ENCODE peak calls at places on chromosomes 1 and 21, in five cellular contexts. S is activated B cell treated with CpG ODN at 0.5 μM for 24 hours, Y is cardiac muscle cell, Z is cardiac fibroblast, M is endothelial cell. L is an unnamed sample.

GRCh38 chr1:205232122-205232820 is 4.5 kb downstream of the TMCC2 start:
- DNase-seq in Y (no peak), Z (no peak), M (no peak), S (no peak), L (no peak)

GRCh38 chr1:67710417-67710816 is 25.4 kb downstream of the GADD45A start:
- DNase-seq in M (no peak), S (no peak), Y (no peak), Z (peak), L (no peak)

GRCh38 chr21:37797403-37797802 is 118.9 kb downstream of the KCNJ6 start:
- DNase-seq in M (no peak), Y (no peak), S (no peak), Z (no peak), L (no peak)

GRCh38 chr1:91830242-91831131 is 55.5 kb downstream of the TGFBR3 start:
- DNase-seq in S (no peak), Y (no peak), M (no peak), Z (peak), L (no peak)

GRCh38 chr1:206925116-206925736 is 3.5 kb upstream of the FCMR start:
- DNase-seq in S (peak), Y (no peak), Z (no peak), M (no peak), L (no peak)

GRCh38 chr1:193111641-193112090 is 6.5 kb upstream of the GLRX2 start:
- DNase-seq in M (no peak), Z (peak), Y (peak), S (no peak), L (no peak)

GRCh38 chr1:157753611-157754010 is 23.3 kb downstream of the FCRL2 start:
- DNase-seq in S (no peak), M (no peak), Y (peak), Z (no peak), L (no peak)

GRCh38 chr1:211577826-211578639 is 928 bp downstream of the SLC30A1 start:
- DNase-seq in Y (peak), Z (peak), M (peak), S (peak), L (peak)

GRCh38 chr1:23704834-23705495 is 13.4 kb downstream of the RPL11 start:
- DNase-seq in S (no peak), Z (no peak), M (no peak), Y (no peak), L (no peak)

GRCh38 chr1:66575739-66576138 is 41.8 kb downstream of the SGIP1 start:
- DNase-seq in Z (peak), Y (no peak), S (no peak), M (no peak), L (peak)

GRCh38 chr1:67313934-67314671 is 6.4 kb downstream of the IL12RB2 start:
- DNase-seq in S (no peak), M (no peak), Y (no peak), Z (no peak), L (no peak)

GRCh38 chr1:3547055-3548005 is 64.0 kb downstream of the MEGF6 start:
- DNase-seq in Z (peak), S (no peak), Y (no peak), M (no peak), L (no peak)

GRCh38 chr1:201582261-201582951 is 43.5 kb downstream of the NAV1 start:
- DNase-seq in M (no peak), S (no peak), Y (peak), Z (peak), L (no peak)

GRCh38 chr21:45590726-45591618 is 48.7 kb upstream of the SLC19A1 start:
- DNase-seq in S (peak), Y (no peak), M (no peak), Z (no peak), L (no peak)

GRCh38 chr1:20727746-20728316 is 4.7 kb downstream of the SH2D5 start:
- DNase-seq in M (no peak), Z (peak), Y (no peak), S (no peak), L (no peak)

GRCh38 chr21:18759751-18760161 is 356.2 kb upstream of the TMPRSS15 start:
- DNase-seq in Z (no peak), M (no peak), S (no peak), Y (no peak), L (no peak)

GRCh38 chr1:20358761-20359263 is 68.1 kb downstream of the VWA5B1 start:
- DNase-seq in Z (no peak), M (no peak), Y (peak), S (no peak), L (no peak)

GRCh38 chr1:12537906-12538461 is 80.0 kb downstream of the DHRS3 start:
- DNase-seq in Z (no peak), S (no peak), Y (no peak), M (no peak), L (no peak)

GRCh38 chr1:27724961-27725373 is 794 bp upstream of the FAM76A start:
- DNase-seq in M (no peak), S (no peak), Z (no peak), Y (no peak), L (no peak)

GRCh38 chr1:233294991-233295774 is at the start of gene PCNX2:
- DNase-seq in Z (peak), Y (peak), M (peak), S (peak), L (peak)

GRCh38 chr1:226798427-226799411 is 59.6 kb upstream of the ITPKB start:
- DNase-seq in Y (no peak), M (peak), Z (no peak), S (no peak), L (no peak)

GRCh38 chr1:24769656-24770651 is 24.7 kb downstream of the CLIC4 start:
- DNase-seq in M (no peak), S (no peak), Y (peak), Z (peak), L (peak)

GRCh38 chr1:35449334-35450008 is 107.7 kb downstream of the KIAA0319L start:
- DNase-seq in S (no peak), Y (no peak), M (no peak), Z (peak), L (peak)

GRCh38 chr1:51875836-51876235 is 2.7 kb downstream of the NRDC start:
- DNase-seq in Y (no peak), M (no peak), Z (no peak), S (no peak), L (no peak)

GRCh38 chr1:209743145-209743482 is 12.7 kb upstream of the TRAF3IP3 start:
- DNase-seq in Y (no peak), S (no peak), M (no peak), Z (peak), L (no peak)

GRCh38 chr1:75492011-75492410 is 118.9 kb downstream of the SLC44A5 start:
- DNase-seq in S (no peak), Z (no peak), Y (no peak), M (no peak), L (no peak)

GRCh38 chr21:43608664-43609063 is 50.6 kb downstream of the HSF2BP start:
- DNase-seq in Z (no peak), M (no peak), Y (no peak), S (no peak), L (no peak)

GRCh38 chr1:174074757-174075156 is 52.6 kb upstream of the RC3H1 start:
- DNase-seq in Y (no peak), Z (peak), M (no peak), S (no peak), L (no peak)

GRCh38 chr1:61253059-61253735 is 170.8 kb downstream of the NFIA start:
- DNase-seq in Y (peak), M (no peak), Z (peak), S (no peak), L (peak)

GRCh38 chr1:245180496-245180895 is 25.7 kb downstream of the KIF26B start:
- DNase-seq in S (no peak), M (peak), Y (no peak), Z (no peak), L (no peak)

GRCh38 chr1:221611930-221612777 is 129.7 kb downstream of the DUSP10 start:
- DNase-seq in Y (no peak), S (no peak), M (no peak), Z (peak), L (no peak)

GRCh38 chr1:154501423-154502065 is 475 bp upstream of the TDRD10 start:
- DNase-seq in Z (no peak), S (peak), M (peak), Y (peak), L (no peak)

GRCh38 chr21:44618909-44619308 is 7.0 kb downstream of the KRTAP10-8 start:
- DNase-seq in M (no peak), S (no peak), Z (no peak), Y (no peak), L (no peak)

GRCh38 chr1:6069573-6069972 is 23.9 kb downstream of the KCNAB2 start:
- DNase-seq in Y (no peak), M (no peak), Z (no peak), S (no peak), L (no peak)

GRCh38 chr1:178537445-178538090 is 24.7 kb downstream of the TEX35 start:
- DNase-seq in S (no peak), Y (no peak), Z (no peak), M (no peak), L (no peak)

GRCh38 chr1:27658951-27659496 is 13.0 kb downstream of the IFI6 start:
- DNase-seq in M (no peak), Z (peak), Y (no peak), S (peak), L (peak)

GRCh38 chr1:42682739-42683529 is 716 bp downstream of the YBX1 start:
- DNase-seq in Y (peak), Z (peak), M (peak), S (peak), L (no peak)

GRCh38 chr1:152623203-152623844 is 421 bp upstream of the LCE3A start:
- DNase-seq in Z (no peak), S (no peak), Y (no peak), M (no peak), L (no peak)

GRCh38 chr1:30420519-30421050 is 302.8 kb downstream of the MATN1 start:
- DNase-seq in S (no peak), Z (no peak), M (no peak), Y (no peak), L (peak)

L was measured in epithelial cell of prostate.